ENCODE peak calls at places on chromosomes 6 and 20, in eight cellular contexts. One of them, this sample, is unnamed.

GRCh38 chr6:4961322-4962168 is 42.3 kb downstream of the RPP40 start:
- DNase-seq in CD8-positive, alpha-beta T cell: no peak
- DNase-seq in kidney epithelial cell: no peak
- DNase-seq in colonic mucosa: no peak
- DNase-seq in bronchial epithelial cell: no peak
- DNase-seq in fibroblast of mammary gland: peak; percentile 59
- DNase-seq in BJ: no peak
- DNase-seq in epithelial cell of esophagus: no peak
- DNase-seq in this sample: no peak

GRCh38 chr6:131909408-131910218 is 41.6 kb downstream of the CCN2 start:
- DNase-seq in BJ: no peak
- DNase-seq in colonic mucosa: peak; percentile 92
- DNase-seq in bronchial epithelial cell: peak; percentile 60
- DNase-seq in kidney epithelial cell: no peak
- DNase-seq in CD8-positive, alpha-beta T cell: peak; percentile 59
- DNase-seq in epithelial cell of esophagus: peak; percentile 72
- DNase-seq in fibroblast of mammary gland: peak; percentile 76
- DNase-seq in this sample: no peak

GRCh38 chr20:56831795-56832194 is 202.7 kb downstream of the TFAP2C start:
- DNase-seq in colonic mucosa: no peak
- DNase-seq in bronchial epithelial cell: no peak
- DNase-seq in fibroblast of mammary gland: no peak
- DNase-seq in epithelial cell of esophagus: no peak
- DNase-seq in CD8-positive, alpha-beta T cell: no peak
- DNase-seq in BJ: no peak
- DNase-seq in kidney epithelial cell: no peak
- DNase-seq in this sample: no peak

GRCh38 chr6:27078734-27079357 is 168.7 kb upstream of the PRSS16 start:
- DNase-seq in fibroblast of mammary gland: peak; percentile 76
- DNase-seq in bronchial epithelial cell: peak; percentile 64
- DNase-seq in epithelial cell of esophagus: peak; percentile 66
- DNase-seq in colonic mucosa: peak; percentile 57
- DNase-seq in CD8-positive, alpha-beta T cell: peak; percentile 23
- DNase-seq in BJ: peak; percentile 4
- DNase-seq in kidney epithelial cell: peak; percentile 18
- DNase-seq in this sample: peak; percentile 20

GRCh38 chr6:167766986-167767714 is 59.6 kb upstream of the AFDN start:
- DNase-seq in kidney epithelial cell: no peak
- DNase-seq in colonic mucosa: no peak
- DNase-seq in BJ: no peak
- DNase-seq in epithelial cell of esophagus: no peak
- DNase-seq in CD8-positive, alpha-beta T cell: no peak
- DNase-seq in bronchial epithelial cell: no peak
- DNase-seq in fibroblast of mammary gland: no peak
- DNase-seq in this sample: no peak

GRCh38 chr6:116370328-116370716 is 425 bp upstream of the DSE start:
- DNase-seq in bronchial epithelial cell: peak; percentile 75
- DNase-seq in CD8-positive, alpha-beta T cell: no peak
- DNase-seq in fibroblast of mammary gland: no peak
- DNase-seq in BJ: no peak
- DNase-seq in kidney epithelial cell: no peak
- DNase-seq in epithelial cell of esophagus: no peak
- DNase-seq in colonic mucosa: no peak
- DNase-seq in this sample: no peak

GRCh38 chr6:82711992-82712788 is 348.6 kb downstream of the TPBG start:
- DNase-seq in bronchial epithelial cell: no peak
- DNase-seq in epithelial cell of esophagus: no peak
- DNase-seq in kidney epithelial cell: no peak
- DNase-seq in colonic mucosa: no peak
- DNase-seq in CD8-positive, alpha-beta T cell: no peak
- DNase-seq in BJ: peak; percentile 29
- DNase-seq in fibroblast of mammary gland: peak; percentile 71
- DNase-seq in this sample: peak; percentile 75

GRCh38 chr6:53906842-53907241 is 112.0 kb downstream of the LRRC1 start:
- DNase-seq in CD8-positive, alpha-beta T cell: no peak
- DNase-seq in fibroblast of mammary gland: peak; percentile 80
- DNase-seq in colonic mucosa: no peak
- DNase-seq in kidney epithelial cell: no peak
- DNase-seq in BJ: no peak
- DNase-seq in epithelial cell of esophagus: no peak
- DNase-seq in bronchial epithelial cell: no peak
- DNase-seq in this sample: no peak

GRCh38 chr20:39886650-39887190 is 802.3 kb downstream of the MAFB start:
- DNase-seq in fibroblast of mammary gland: no peak
- DNase-seq in epithelial cell of esophagus: no peak
- DNase-seq in bronchial epithelial cell: no peak
- DNase-seq in CD8-positive, alpha-beta T cell: no peak
- DNase-seq in kidney epithelial cell: no peak
- DNase-seq in BJ: no peak
- DNase-seq in colonic mucosa: no peak
- DNase-seq in this sample: no peak

GRCh38 chr6:27138398-27138797 is 109.1 kb upstream of the PRSS16 start:
- DNase-seq in fibroblast of mammary gland: no peak
- DNase-seq in kidney epithelial cell: no peak
- DNase-seq in colonic mucosa: no peak
- DNase-seq in BJ: no peak
- DNase-seq in epithelial cell of esophagus: no peak
- DNase-seq in bronchial epithelial cell: no peak
- DNase-seq in CD8-positive, alpha-beta T cell: no peak
- DNase-seq in this sample: no peak

GRCh38 chr6:106975699-106976032 is 1.1 kb upstream of the CD24 start:
- DNase-seq in CD8-positive, alpha-beta T cell: no peak
- DNase-seq in fibroblast of mammary gland: peak; percentile 5
- DNase-seq in kidney epithelial cell: no peak
- DNase-seq in BJ: no peak
- DNase-seq in epithelial cell of esophagus: peak; percentile 53
- DNase-seq in bronchial epithelial cell: peak; percentile 51
- DNase-seq in colonic mucosa: no peak
- DNase-seq in this sample: no peak

GRCh38 chr6:106973841-106974336 is 640 bp downstream of the CD24 start:
- DNase-seq in kidney epithelial cell: no peak
- DNase-seq in BJ: no peak
- DNase-seq in CD8-positive, alpha-beta T cell: no peak
- DNase-seq in fibroblast of mammary gland: no peak
- DNase-seq in colonic mucosa: peak; percentile 44
- DNase-seq in epithelial cell of esophagus: peak; percentile 20
- DNase-seq in bronchial epithelial cell: no peak
- DNase-seq in this sample: no peak

GRCh38 chr6:106974999-106975698 is 620 bp upstream of the CD24 start:
- DNase-seq in epithelial cell of esophagus: peak; percentile 71
- DNase-seq in BJ: no peak
- DNase-seq in colonic mucosa: peak; percentile 67
- DNase-seq in fibroblast of mammary gland: peak; percentile 4
- DNase-seq in bronchial epithelial cell: no peak
- DNase-seq in CD8-positive, alpha-beta T cell: no peak
- DNase-seq in kidney epithelial cell: no peak
- DNase-seq in this sample: no peak

GRCh38 chr6:106973018-106973840 is 1.3 kb downstream of the CD24 start:
- DNase-seq in epithelial cell of esophagus: peak; percentile 27
- DNase-seq in bronchial epithelial cell: no peak
- DNase-seq in BJ: no peak
- DNase-seq in colonic mucosa: peak; percentile 59
- DNase-seq in kidney epithelial cell: no peak
- DNase-seq in fibroblast of mammary gland: no peak
- DNase-seq in CD8-positive, alpha-beta T cell: no peak
- DNase-seq in this sample: no peak

DNA sequence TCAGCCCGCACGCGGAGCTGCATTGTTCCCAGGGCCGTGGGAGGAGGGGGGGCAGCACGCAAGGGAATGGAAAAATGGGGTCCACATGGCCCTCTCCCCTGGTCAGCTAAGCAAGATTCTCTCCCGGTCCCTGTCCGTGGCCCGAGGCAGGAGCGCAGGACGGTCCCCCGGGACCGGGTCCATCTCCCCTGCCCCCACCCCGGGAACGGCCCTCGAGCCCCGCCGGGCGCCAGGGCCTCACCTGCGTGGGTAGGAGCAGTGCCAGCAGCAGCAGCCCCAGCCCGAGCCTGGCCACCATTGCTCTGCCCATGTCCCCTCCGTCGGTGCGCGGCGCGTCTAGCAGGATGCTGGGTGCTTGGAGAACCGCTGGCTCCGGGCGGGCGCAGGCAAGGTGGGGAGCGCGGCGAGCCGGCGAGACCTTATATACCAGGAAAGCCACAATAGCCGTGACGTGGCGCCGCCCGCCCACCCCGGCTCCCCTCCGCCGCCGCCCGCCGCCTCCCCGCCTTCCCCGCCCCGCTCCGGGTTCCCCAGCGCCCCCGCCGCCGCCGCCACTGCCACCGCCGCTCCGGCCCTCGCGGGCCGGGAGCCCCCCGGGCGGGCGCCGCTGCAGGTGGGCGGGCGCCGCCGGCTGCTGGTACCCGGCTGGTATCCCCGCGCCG is at the start of gene CD24:
- DNase-seq in CD8-positive, alpha-beta T cell: no peak
- DNase-seq in fibroblast of mammary gland: no peak
- DNase-seq in kidney epithelial cell: no peak
- DNase-seq in BJ: no peak
- DNase-seq in colonic mucosa: peak; percentile 82
- DNase-seq in bronchial epithelial cell: no peak
- DNase-seq in epithelial cell of esophagus: peak; percentile 76
- DNase-seq in this sample: no peak
- H3K4me3 ChIP-seq in CD8-positive, alpha-beta T cell: peak within 1 kb of the TSS; percentile 27
- H3K4me3 ChIP-seq in fibroblast of mammary gland: peak within 1 kb of the TSS; percentile 28
- H3K4me3 ChIP-seq in kidney epithelial cell: peak within 1 kb of the TSS; percentile 98
- H3K4me3 ChIP-seq in BJ: peak within 1 kb of the TSS; percentile 36
- H3K4me3 ChIP-seq in colonic mucosa: peak within 1 kb of the TSS; percentile 53
- H3K4me3 ChIP-seq in bronchial epithelial cell: peak within 1 kb of the TSS; percentile 99
- H3K4me3 ChIP-seq in epithelial cell of esophagus: peak within 1 kb of the TSS; percentile 98
- H3K4me3 ChIP-seq in this sample: peak within 1 kb of the TSS; percentile 51

DNA sequence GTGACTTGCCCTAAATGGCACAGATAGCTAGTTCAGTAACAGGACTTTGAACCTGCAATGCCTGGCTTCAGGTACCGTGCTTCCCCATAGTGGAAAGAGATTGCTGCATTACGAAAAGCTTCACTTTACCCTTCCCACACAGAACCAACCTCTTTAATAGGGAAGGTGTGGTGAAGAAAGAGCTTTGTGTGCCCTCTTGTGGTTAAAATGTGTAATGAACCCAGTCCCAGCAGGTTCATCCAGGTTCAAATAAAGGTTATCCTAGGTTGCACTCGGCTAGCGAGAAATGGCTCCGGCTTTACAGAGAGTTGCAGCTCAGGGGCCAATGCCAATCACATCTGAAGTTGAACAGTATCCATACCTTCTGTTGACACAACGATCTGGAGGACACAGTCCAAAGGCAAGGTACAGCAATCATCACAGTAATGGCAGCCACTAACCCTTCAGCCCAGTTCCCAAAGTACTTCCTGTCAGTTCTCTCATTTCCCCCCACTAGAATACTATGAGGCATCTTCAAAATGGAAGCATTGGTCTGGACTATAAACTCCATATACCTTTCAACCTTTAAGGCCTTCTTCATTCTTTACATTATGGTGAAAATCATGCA is 3.0 kb downstream of the DEFB115 start:
- DNase-seq in CD8-positive, alpha-beta T cell: no peak
- DNase-seq in colonic mucosa: no peak
- DNase-seq in fibroblast of mammary gland: no peak
- DNase-seq in bronchial epithelial cell: peak; percentile 21
- DNase-seq in kidney epithelial cell: no peak
- DNase-seq in BJ: no peak
- DNase-seq in epithelial cell of esophagus: peak; percentile 23
- DNase-seq in this sample: no peak
- TF ChIP-seq CTCF in CD8-positive, alpha-beta T cell: no peak
- TF ChIP-seq CTCF in colonic mucosa: peak; percentile 30
- TF ChIP-seq CTCF in fibroblast of mammary gland: peak; percentile 11
- TF ChIP-seq CTCF in bronchial epithelial cell: peak; percentile 43
- TF ChIP-seq CTCF in kidney epithelial cell: no peak
- TF ChIP-seq CTCF in BJ: peak; percentile 7
- TF ChIP-seq CTCF in epithelial cell of esophagus: peak; percentile 13
- TF ChIP-seq CTCF in this sample: peak; percentile 26

GRCh38 chr6:88815491-88815890 is 147.9 kb downstream of the RNGTT start:
- DNase-seq in colonic mucosa: no peak
- DNase-seq in bronchial epithelial cell: no peak
- DNase-seq in BJ: no peak
- DNase-seq in kidney epithelial cell: peak; percentile 16
- DNase-seq in CD8-positive, alpha-beta T cell: no peak
- DNase-seq in fibroblast of mammary gland: no peak
- DNase-seq in epithelial cell of esophagus: no peak
- DNase-seq in this sample: no peak
- H3K4me3 ChIP-seq in colonic mucosa: no peak overlapping the region
- H3K4me3 ChIP-seq in bronchial epithelial cell: no peak overlapping the region
- H3K4me3 ChIP-seq in BJ: no peak overlapping the region
- H3K4me3 ChIP-seq in kidney epithelial cell: no peak overlapping the region
- H3K4me3 ChIP-seq in CD8-positive, alpha-beta T cell: no peak overlapping the region
- H3K4me3 ChIP-seq in fibroblast of mammary gland: no peak overlapping the region
- H3K4me3 ChIP-seq in epithelial cell of esophagus: no peak overlapping the region
- H3K4me3 ChIP-seq in this sample: no peak overlapping the region

GRCh38 chr20:43583982-43584432 is 6.7 kb upstream of the IFT52 start:
- DNase-seq in fibroblast of mammary gland: peak; percentile 99
- DNase-seq in CD8-positive, alpha-beta T cell: no peak
- DNase-seq in colonic mucosa: peak; percentile 44
- DNase-seq in bronchial epithelial cell: peak; percentile 90
- DNase-seq in BJ: peak; percentile 86
- DNase-seq in epithelial cell of esophagus: peak; percentile 86
- DNase-seq in kidney epithelial cell: peak; percentile 93
- DNase-seq in this sample: peak; percentile 98
- TF ChIP-seq CTCF in fibroblast of mammary gland: no peak
- TF ChIP-seq CTCF in CD8-positive, alpha-beta T cell: no peak
- TF ChIP-seq CTCF in colonic mucosa: no peak
- TF ChIP-seq CTCF in bronchial epithelial cell: no peak
- TF ChIP-seq CTCF in BJ: no peak
- TF ChIP-seq CTCF in epithelial cell of esophagus: no peak
- TF ChIP-seq CTCF in kidney epithelial cell: no peak
- TF ChIP-seq CTCF in this sample: no peak